ENCODE peak calls at places on chromosomes 1 and 21, in four cellular contexts. F is K562, K is H9, U is pancreas. M is an unnamed sample.

GRCh38 chr1:50333595-50333974 is 89.7 kb downstream of the DMRTA2 start:
- DNase-seq in K (peak; percentile 78), F (peak; percentile 92), U (peak; percentile 89), M (peak; percentile 81)

GRCh38 chr21:26495283-26495849 is 77.7 kb downstream of the CYYR1 start:
- DNase-seq in U (no peak), K (no peak), F (no peak), M (no peak)

GRCh38 chr1:178684542-178685000 is 40.5 kb upstream of the RALGPS2 start:
- DNase-seq in F (no peak), K (no peak), U (no peak), M (no peak)

GRCh38 chr1:189125694-189126093 is 1352.0 kb downstream of the BRINP3 start:
- DNase-seq in F (no peak), U (no peak), K (no peak), M (no peak)

GRCh38 chr21:42377211-42377950 is 11.0 kb upstream of the TFF1 start:
- DNase-seq in K (no peak), F (no peak), U (peak; percentile 36), M (peak; percentile 37)

GRCh38 chr1:42518894-42519293 is 55.8 kb downstream of the CCDC30 start:
- DNase-seq in U (no peak), F (no peak), K (no peak), M (no peak)

GRCh38 chr1:55062801-55063561 is 23.6 kb downstream of the PCSK9 start:
- DNase-seq in K (peak; percentile 36), F (no peak), U (no peak), M (no peak)

GRCh38 chr1:177351361-177352108 is 180.8 kb downstream of the BRINP2 start:
- DNase-seq in U (no peak), F (no peak), K (no peak), M (peak; percentile 49)

GRCh38 chr1:201542166-201543045 is 3.5 kb downstream of the NAV1 start:
- DNase-seq in K (no peak), F (no peak), U (no peak), M (no peak)

GRCh38 chr1:102182603-102183260 is 186.0 kb upstream of the OLFM3 start:
- DNase-seq in U (no peak), F (no peak), K (no peak), M (no peak)

GRCh38 chr1:102184477-102184876 is 187.8 kb upstream of the OLFM3 start:
- DNase-seq in U (no peak), F (no peak), K (no peak), M (no peak)

GRCh38 chr1:102185260-102185659 is 188.5 kb upstream of the OLFM3 start:
- DNase-seq in F (no peak), U (no peak), K (no peak), M (no peak)

GRCh38 chr1:102181341-102181740 is 184.6 kb upstream of the OLFM3 start:
- DNase-seq in K (no peak), U (no peak), F (no peak), M (no peak)

GRCh38 chr1:102183711-102184110 is 187.0 kb upstream of the OLFM3 start:
- DNase-seq in U (no peak), K (no peak), F (no peak), M (no peak)
- H3K4me1 ChIP-seq in U (no peaks in the 10 kb centered on the region), K (no peaks in the 10 kb centered on the region), F (no peaks in the 10 kb centered on the region), M (no peaks in the 10 kb centered on the region)

DNA sequence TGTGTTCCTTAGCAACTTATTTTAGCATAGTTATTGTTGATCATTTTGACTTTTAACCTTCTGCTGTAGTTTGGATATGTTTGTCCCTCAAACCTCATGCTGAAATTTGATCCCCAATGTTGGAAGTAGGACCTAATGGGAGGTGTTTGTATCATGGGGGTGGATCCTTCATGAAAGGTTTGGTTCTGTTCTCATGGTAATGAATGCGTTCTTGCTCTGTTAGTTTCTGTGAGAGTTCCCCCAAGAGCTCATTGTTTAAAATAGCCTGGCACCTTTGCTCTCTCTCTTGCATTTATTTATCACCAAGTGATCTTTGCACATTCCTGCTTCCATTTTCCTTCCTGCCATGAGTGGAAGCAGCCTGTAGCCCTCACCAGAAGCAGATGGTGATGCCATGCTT is 372.1 kb upstream of the VAMP3 start:
- DNase-seq in F (no peak), U (no peak), K (peak; percentile 31), M (no peak)
- TF ChIP-seq CTCF in F (no peak), U (no peak), K (no peak), M (no peak)

DNA sequence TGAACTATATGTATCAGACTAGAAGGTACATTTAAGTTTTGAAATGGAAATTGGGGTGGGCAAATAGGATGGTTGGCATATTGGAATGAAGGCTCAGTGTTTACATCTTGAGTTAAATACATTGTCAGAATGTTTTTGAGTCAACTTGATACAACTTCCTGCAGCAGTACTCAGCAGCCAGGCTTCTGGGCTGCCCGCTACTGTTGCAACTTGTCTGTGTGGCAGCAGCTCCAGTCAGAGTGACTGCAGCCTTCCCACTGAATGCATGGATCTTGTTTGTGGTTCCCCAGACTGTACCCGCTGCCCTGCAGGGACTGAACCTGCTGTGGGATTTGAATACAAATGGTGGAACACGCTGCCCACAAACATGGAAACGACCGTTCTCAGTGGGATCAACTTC is 24.9 kb upstream of the SARS1 start:
- DNase-seq in K (no peak), F (no peak), U (no peak), M (no peak)
- H3K4me1 ChIP-seq in K (no peaks in the 10 kb centered on the region), F (peaks cover 34% of the 10 kb centered on the region), U (peaks cover 45% of the 10 kb centered on the region), M (no peaks in the 10 kb centered on the region)

GRCh38 chr1:53186533-53186932 is 10.1 kb upstream of the CPT2 start:
- DNase-seq in F (no peak), K (no peak), U (no peak), M (no peak)
- TF ChIP-seq CTCF in F (no peak), K (no peak), U (no peak), M (no peak)

DNA sequence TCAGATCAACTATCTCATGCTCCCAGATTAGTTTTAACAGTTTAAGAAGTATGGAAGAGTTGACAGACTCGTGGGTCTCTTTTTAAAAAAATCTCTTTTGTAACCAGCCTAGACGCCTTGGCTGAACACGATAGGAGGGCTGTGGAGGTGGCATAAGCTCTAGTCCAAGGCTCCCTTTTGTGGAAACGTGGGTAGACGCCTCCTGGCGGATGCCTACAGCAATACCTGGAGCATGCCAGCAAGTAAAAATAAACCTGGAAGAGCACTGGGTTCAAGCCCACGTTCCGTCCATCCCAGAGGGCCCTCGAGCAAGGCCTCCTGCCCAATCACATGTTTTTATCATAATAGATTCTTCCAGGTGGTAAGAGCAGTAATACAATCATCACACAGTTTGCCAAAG is 87.9 kb downstream of the RGS7 start:
- DNase-seq in K (peak; percentile 58), F (no peak), U (peak; percentile 57), M (no peak)
- H3K4me1 ChIP-seq in K (no peaks in the 10 kb centered on the region), F (no peaks in the 10 kb centered on the region), U (no peaks in the 10 kb centered on the region), M (no peaks in the 10 kb centered on the region)

DNA sequence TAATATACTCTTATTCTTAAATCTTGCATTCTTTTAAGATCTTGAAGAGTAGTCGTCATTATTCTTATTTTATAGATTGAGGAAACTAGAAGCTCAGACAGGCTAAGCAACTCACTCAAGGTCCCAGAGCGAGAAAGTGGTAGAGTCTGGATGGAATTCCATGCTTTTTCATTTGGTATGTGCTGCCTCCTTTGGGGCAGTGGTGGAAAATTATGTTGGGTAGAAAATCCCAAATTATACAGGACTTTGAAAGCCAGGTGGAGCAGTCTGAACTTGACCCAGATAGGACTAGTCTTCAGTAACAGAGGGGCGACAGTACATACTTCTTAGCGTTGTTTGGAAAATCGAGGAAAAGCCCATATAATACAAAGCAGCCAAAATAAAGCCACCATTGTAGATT is 205.6 kb downstream of the ATG4C start:
- DNase-seq in U (no peak), F (no peak), K (no peak), M (no peak)
- TF ChIP-seq CTCF in U (no peak), F (peak; percentile 66), K (peak; percentile 64), M (peak; percentile 30)

GRCh38 chr1:59396387-59396786 is 99.5 kb downstream of the FGGY start:
- DNase-seq in U (no peak), F (no peak), K (no peak), M (no peak)

GRCh38 chr1:59394706-59395417 is 98.0 kb downstream of the FGGY start:
- DNase-seq in F (no peak), K (no peak), U (no peak), M (no peak)

GRCh38 chr1:59391216-59392179 is 94.6 kb downstream of the FGGY start:
- DNase-seq in K (no peak), U (no peak), F (no peak), M (no peak)

GRCh38 chr1:59390307-59390706 is 93.4 kb downstream of the FGGY start:
- DNase-seq in U (no peak), K (no peak), F (no peak), M (no peak)

DNA sequence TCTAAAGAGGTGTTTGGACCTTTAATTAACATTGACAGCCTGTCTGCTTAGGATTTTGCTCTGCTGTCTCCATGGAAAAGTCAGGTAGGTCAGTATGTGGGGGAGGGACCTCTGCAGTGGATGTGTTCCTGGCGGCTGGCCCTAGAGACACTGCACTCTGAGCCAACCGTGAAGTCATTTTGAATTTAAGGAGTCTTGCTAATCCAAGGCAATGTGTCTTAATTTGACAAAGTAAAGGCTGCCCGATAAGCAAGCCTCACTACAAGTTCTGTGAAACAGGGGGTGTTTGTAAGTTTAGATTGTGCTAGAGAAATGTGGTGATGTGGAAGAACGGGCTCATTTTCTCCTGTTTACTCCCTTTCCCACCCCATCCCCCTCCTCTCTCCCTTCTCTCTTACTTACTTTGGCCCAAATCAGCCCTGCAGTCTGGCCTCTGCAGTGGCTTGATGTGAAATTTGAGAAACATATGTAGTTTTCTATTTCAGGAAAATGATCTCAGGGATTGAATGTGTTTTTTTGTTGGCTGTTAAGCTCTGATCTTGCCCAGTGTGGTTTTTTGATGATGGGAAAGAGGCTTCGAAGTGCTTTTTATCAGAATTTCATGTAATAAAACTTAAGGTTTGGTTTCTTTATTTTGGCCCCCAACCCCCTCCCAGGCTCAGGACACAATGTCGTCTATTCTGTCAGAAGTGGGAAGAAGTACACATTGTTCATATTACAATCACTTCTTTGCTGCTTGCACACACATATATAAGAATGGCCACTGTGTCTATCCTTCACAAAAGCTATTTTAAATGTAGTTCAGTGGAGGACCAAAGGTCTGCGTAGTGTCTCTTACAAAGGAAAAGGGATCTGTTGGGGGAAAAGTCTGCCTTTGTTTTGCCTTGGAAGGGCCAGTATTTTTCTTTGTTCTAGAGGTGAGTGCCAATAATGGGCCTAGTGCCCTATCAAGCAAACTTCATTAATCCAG is 96.6 kb downstream of the FGGY start:
- DNase-seq in K (no peak), U (no peak), F (peak; percentile 14), M (no peak)
- H3K4me1 ChIP-seq in K (peaks cover 5% of the 10 kb centered on the region), U (peaks cover 20% of the 10 kb centered on the region), F (no peaks in the 10 kb centered on the region), M (no peaks in the 10 kb centered on the region)

DNA sequence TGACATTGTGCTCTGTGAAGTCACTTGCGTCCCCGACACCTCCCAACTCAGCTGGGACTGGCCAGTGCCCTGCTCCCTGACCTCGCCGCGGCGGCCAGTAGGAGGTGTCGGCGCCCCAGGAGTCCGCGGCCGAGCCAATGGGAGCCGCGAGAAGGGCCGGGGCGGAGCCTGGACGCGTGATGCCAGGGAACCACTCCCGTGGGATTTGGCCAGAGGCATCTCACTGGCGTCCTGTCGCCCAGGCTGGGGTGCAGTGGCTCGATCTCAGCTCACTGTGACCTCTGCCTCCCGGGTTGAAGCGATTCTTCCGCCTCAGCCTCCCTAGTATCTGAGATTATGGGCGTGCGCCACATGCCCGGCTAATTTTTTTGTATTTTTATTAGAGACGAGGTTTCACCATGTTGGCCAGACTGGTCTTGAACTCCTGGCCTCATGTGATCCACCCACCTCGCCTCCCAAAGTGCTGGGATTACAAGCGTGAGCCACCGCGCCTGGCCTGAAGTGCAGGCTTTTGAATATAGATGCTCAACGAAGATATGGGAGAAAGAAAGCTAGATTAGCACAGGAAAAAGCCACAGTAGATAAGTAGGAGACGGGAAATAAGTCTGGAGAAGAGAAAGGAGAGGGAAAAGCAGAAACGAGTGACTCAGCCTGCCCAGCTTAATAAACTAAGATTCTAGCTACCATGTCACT is 38.0 kb downstream of the ZBTB8OS start:
- DNase-seq in K (peak; percentile 95), U (peak; percentile 93), F (peak; percentile 73), M (peak; percentile 62)
- TF ChIP-seq CTCF in K (no peak), U (no peak), F (peak; percentile 18), M (no peak)

GRCh38 chr1:245469006-245469405 is 314.2 kb downstream of the KIF26B start:
- DNase-seq in F (no peak), U (no peak), K (no peak), M (no peak)
- H3K4me1 ChIP-seq in F (peaks cover 4% of the 10 kb centered on the region), U (no peaks in the 10 kb centered on the region), K (no peaks in the 10 kb centered on the region), M (no peaks in the 10 kb centered on the region)